ENCODE peak calls at places on chromosomes 6 and 20, in nine cellular contexts. H, C, X, M, K, U, Y, Q and G are unnamed samples.

GRCh38 chr6:72130327-72130726 is 244.0 kb downstream of the RIMS1 start:
- DNase-seq in H (no peak), C (no peak), X (no peak), M (no peak), K (no peak), U (no peak), Y (no peak), Q (no peak), G (no peak)

GRCh38 chr6:11161031-11161966 is 49.8 kb upstream of the ERVFRD-1 start:
- DNase-seq in H (peak), C (no peak), X (peak), M (no peak), K (no peak), U (no peak), Y (no peak), Q (no peak), G (no peak)

GRCh38 chr6:34484899-34485298 is 19.0 kb downstream of the PACSIN1 start:
- DNase-seq in H (no peak), C (peak), X (no peak), M (no peak), K (no peak), U (no peak), Y (no peak), Q (peak), G (no peak)

GRCh38 chr6:190596-191395 is 101.5 kb upstream of the DUSP22 start:
- DNase-seq in H (no peak), C (no peak), X (no peak), M (no peak), K (no peak), U (no peak), Y (no peak), Q (no peak), G (no peak)

GRCh38 chr20:19260412-19261090 is 48.1 kb downstream of the SLC24A3 start:
- DNase-seq in H (no peak), C (peak), X (peak), M (peak), K (no peak), U (no peak), Y (no peak), Q (no peak), G (peak)

GRCh38 chr20:24629668-24630067 is 160.2 kb downstream of the SYNDIG1 start:
- DNase-seq in H (no peak), C (no peak), X (no peak), M (no peak), K (no peak), U (peak), Y (no peak), Q (no peak), G (no peak)

GRCh38 chr20:49758781-49759180 is 45.1 kb upstream of the B4GALT5 start:
- DNase-seq in H (no peak), C (no peak), X (no peak), M (no peak), K (no peak), U (no peak), Y (no peak), Q (no peak), G (no peak)

GRCh38 chr20:34299925-34300806 is 3.0 kb downstream of the AHCY start:
- DNase-seq in H (no peak), C (no peak), X (peak), M (peak), K (no peak), U (no peak), Y (no peak), Q (no peak), G (no peak)

GRCh38 chr20:33532753-33533459 is 43.0 kb downstream of the CBFA2T2 start:
- DNase-seq in H (no peak), C (no peak), X (no peak), M (peak), K (no peak), U (peak), Y (no peak), Q (no peak), G (no peak)

GRCh38 chr20:10119336-10119735 is 84.5 kb downstream of the ANKEF1 start:
- DNase-seq in H (no peak), C (no peak), X (no peak), M (peak), K (no peak), U (peak), Y (no peak), Q (no peak), G (no peak)

GRCh38 chr20:38229376-38230252 is 30.9 kb downstream of the KIAA1755 start:
- DNase-seq in H (no peak), C (peak), X (no peak), M (peak), K (no peak), U (peak), Y (peak), Q (peak), G (no peak)

GRCh38 chr6:5080574-5080973 is 4.6 kb upstream of the PPP1R3G start:
- DNase-seq in H (no peak), C (no peak), X (no peak), M (no peak), K (no peak), U (no peak), Y (no peak), Q (no peak), G (no peak)

GRCh38 chr20:51930775-51931174 is 128.5 kb upstream of the SALL4 start:
- DNase-seq in H (peak), C (no peak), X (peak), M (peak), K (no peak), U (peak), Y (no peak), Q (no peak), G (peak)

GRCh38 chr6:101080597-101080996 is 199.5 kb upstream of the ASCC3 start:
- DNase-seq in H (no peak), C (no peak), X (peak), M (peak), K (no peak), U (peak), Y (no peak), Q (peak), G (peak)

GRCh38 chr6:11221623-11222384 is 10.7 kb downstream of the NEDD9 start:
- DNase-seq in H (no peak), C (no peak), X (no peak), M (no peak), K (no peak), U (no peak), Y (no peak), Q (no peak), G (no peak)

GRCh38 chr6:99614430-99615161 is 8.0 kb downstream of the PRDM13 start:
- DNase-seq in H (no peak), C (no peak), X (no peak), M (no peak), K (peak), U (no peak), Y (no peak), Q (no peak), G (no peak)

GRCh38 chr6:161374971-161375873 is 101.4 kb upstream of the AGPAT4 start:
- DNase-seq in H (peak), C (no peak), X (no peak), M (peak), K (peak), U (peak), Y (no peak), Q (no peak), G (no peak)

GRCh38 chr6:37493047-37493995 is 6.4 kb downstream of the CCDC167 start:
- DNase-seq in H (no peak), C (no peak), X (no peak), M (no peak), K (peak), U (no peak), Y (no peak), Q (no peak), G (no peak)

GRCh38 chr6:168851460-168852103 is 402.1 kb downstream of the THBS2 start:
- DNase-seq in H (peak), C (no peak), X (peak), M (peak), K (no peak), U (peak), Y (no peak), Q (no peak), G (no peak)

GRCh38 chr20:942611-943010 is 26.5 kb upstream of the ANGPT4 start:
- DNase-seq in H (no peak), C (no peak), X (no peak), M (no peak), K (no peak), U (no peak), Y (no peak), Q (no peak), G (no peak)

GRCh38 chr6:127539292-127539691 is 20.2 kb upstream of the MTCL3 start:
- DNase-seq in H (peak), C (peak), X (no peak), M (peak), K (no peak), U (peak), Y (no peak), Q (peak), G (no peak)

GRCh38 chr6:135314543-135314942 is 133.4 kb downstream of the MYB start:
- DNase-seq in H (no peak), C (peak), X (no peak), M (no peak), K (no peak), U (no peak), Y (no peak), Q (no peak), G (no peak)

GRCh38 chr6:9984607-9985006 is 430.3 kb downstream of the TFAP2A start:
- DNase-seq in H (no peak), C (no peak), X (no peak), M (no peak), K (no peak), U (no peak), Y (no peak), Q (no peak), G (no peak)

GRCh38 chr20:47922280-47922675 is 137.0 kb upstream of the SULF2 start:
- DNase-seq in H (no peak), C (no peak), X (no peak), M (peak), K (no peak), U (no peak), Y (no peak), Q (peak), G (peak)

GRCh38 chr20:4972506-4973251 is 28.6 kb downstream of the SLC23A2 start:
- DNase-seq in H (no peak), C (no peak), X (no peak), M (no peak), K (no peak), U (no peak), Y (no peak), Q (no peak), G (no peak)

GRCh38 chr6:11828185-11828897 is 49.7 kb upstream of the ADTRP start:
- DNase-seq in H (no peak), C (peak), X (no peak), M (no peak), K (no peak), U (no peak), Y (no peak), Q (no peak), G (no peak)

DNA sequence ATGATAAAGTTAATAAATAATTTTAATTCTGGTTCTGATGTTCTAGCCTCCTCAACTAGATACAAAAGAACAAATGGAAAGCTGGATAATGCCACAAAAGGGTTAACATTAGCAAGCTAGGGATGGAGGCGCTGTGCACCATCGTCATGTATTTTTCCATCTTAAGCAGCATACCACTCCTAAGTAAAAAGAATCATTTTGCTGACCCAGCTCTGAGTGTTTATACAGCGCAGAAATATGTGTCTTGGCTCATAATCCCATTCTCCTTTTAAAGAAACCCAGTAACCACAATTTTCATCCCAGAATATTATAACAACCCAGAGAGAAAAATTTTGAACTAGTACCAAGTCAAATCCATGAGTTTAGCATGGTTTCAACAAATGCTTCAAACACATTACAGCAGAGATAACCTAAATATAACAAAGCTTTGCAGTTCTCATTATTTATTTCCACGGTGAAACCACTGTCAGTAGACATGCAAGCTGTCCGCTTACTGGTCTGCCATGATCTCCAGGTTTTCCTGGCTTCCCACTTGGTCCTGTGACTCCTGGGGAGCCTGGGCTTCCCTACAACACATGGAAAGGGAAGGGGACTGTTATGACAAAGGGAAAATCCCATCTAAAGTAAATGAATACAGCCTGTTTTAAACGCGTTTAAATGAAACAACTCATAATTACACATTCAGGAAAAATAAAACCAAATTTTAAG is 111.1 kb downstream of the COL12A1 start:
- DNase-seq in H (peak), C (no peak), X (peak), M (peak), K (no peak), U (peak), Y (no peak), Q (no peak), G (peak)
- TF ChIP-seq CTCF in H (peak), C (no peak), X (peak), M (peak), K (no peak), U (peak), Y (no peak), Q (no peak), G (peak)

GRCh38 chr6:26568601-26569432 is 27.9 kb upstream of the ABT1 start:
- DNase-seq in H (peak), C (peak), X (peak), M (peak), K (peak), U (peak), Y (peak), Q (peak), G (no peak)
- TF ChIP-seq CTCF in H (peak), C (peak), X (peak), M (peak), K (no peak), U (peak), Y (peak), Q (peak), G (peak)

DNA sequence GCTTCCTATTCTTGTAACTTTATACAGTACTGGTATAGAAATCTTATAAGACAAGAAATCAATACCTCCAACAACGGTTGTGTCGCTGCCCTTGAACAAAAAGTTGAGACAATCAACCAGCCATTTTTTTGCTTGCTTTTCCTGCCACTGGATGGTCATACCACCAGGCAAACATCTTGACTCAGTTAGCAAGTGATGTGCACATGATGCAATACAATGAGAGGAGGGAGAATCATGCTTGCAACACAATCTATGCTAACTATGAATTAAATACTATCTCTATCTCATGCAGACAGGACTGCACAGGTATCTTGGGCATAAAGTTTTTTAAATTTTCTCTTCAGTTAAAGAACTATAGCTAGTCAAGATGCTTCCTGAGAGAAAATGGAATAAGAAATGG is 877.7 kb upstream of the CITED2 start:
- DNase-seq in H (no peak), C (no peak), X (no peak), M (peak), K (no peak), U (peak), Y (no peak), Q (no peak), G (no peak)
- TF ChIP-seq CTCF in H (no peak), C (no peak), X (no peak), M (no peak), K (no peak), U (no peak), Y (no peak), Q (no peak), G (no peak)

DNA sequence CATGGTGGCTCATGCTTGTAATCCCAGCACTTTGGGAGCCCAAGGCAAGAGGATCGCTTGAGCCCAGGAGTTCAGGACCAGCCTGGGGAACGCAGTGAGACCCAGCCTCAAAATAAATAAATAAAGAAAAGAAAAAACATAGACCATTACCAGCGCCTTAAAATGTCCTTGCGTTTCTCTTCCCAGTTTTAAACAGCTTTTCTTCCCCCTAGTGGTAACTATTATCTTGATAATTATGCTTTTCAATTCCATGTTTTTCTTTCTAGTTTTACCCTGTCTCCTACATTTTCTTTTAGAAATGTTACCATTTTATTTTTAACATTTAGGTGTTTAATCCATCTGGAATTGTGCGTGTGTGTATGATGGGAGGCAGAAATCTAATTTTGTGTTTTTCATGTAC is 24.4 kb downstream of the DNAH8 start:
- DNase-seq in H (no peak), C (no peak), X (no peak), M (peak), K (no peak), U (peak), Y (no peak), Q (no peak), G (no peak)
- TF ChIP-seq CTCF in H (peak), C (no peak), X (peak), M (peak), K (peak), U (peak), Y (peak), Q (no peak), G (peak)

GRCh38 chr20:62394248-62395245 is 7.6 kb downstream of the RPS21 start:
- DNase-seq in H (no peak), C (no peak), X (no peak), M (no peak), K (no peak), U (no peak), Y (no peak), Q (no peak), G (no peak)

GRCh38 chr20:62393830-62394229 is 6.9 kb downstream of the RPS21 start:
- DNase-seq in H (no peak), C (no peak), X (no peak), M (no peak), K (no peak), U (no peak), Y (no peak), Q (no peak), G (no peak)

GRCh38 chr20:62396367-62397239 is 9.7 kb downstream of the RPS21 start:
- DNase-seq in H (no peak), C (no peak), X (no peak), M (no peak), K (no peak), U (no peak), Y (no peak), Q (no peak), G (no peak)

GRCh38 chr20:62393266-62393665 is 6.4 kb downstream of the RPS21 start:
- DNase-seq in H (no peak), C (no peak), X (no peak), M (no peak), K (no peak), U (no peak), Y (no peak), Q (no peak), G (no peak)

DNA sequence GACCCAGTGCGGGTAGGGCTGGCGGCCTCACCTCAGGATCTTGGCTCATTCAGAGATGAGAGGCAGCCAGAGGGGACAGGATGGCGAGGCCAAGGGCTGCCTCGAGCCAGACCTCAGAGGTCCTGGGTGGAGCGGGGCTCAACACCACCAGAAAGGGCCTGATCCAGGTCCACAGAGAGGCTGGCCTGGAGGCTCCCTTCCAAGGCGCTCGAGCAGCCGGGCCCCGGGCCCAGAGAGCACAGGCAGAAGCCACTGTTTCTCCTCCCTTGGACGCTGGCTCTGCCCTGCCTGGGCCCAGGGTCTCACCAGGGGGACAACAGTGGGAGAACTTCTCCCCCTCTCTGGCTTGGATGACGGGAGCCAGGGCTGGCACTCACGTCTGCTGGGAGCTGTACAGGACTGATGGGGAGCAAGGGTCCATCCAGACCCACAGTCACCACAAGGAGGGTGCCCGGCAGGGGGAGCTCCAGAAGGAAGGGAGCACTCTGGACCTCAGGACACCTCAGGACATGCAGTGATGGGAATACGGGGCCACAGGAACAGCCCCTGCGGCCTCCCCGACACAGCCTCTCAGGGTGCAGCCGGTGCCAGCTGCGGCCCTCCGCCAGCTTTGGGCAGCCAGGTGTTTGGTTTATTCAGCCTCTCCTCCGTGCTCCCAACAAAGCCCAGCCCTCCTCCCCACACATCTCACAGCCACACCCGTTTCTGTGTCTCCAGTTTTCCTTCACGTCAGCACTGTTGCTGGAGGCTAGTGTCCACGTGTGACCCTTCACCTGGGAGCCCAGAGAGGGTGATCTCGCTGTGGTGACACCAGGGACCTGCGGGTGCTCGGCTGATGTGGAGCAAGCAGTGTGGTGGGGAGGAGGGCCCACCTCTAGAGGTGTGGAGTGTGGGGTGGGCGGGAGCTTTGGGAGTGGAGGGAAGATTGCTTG is 8.7 kb downstream of the RPS21 start:
- DNase-seq in H (no peak), C (no peak), X (no peak), M (no peak), K (no peak), U (no peak), Y (no peak), Q (no peak), G (no peak)
- TF ChIP-seq CTCF in H (peak), C (no peak), X (no peak), M (peak), K (no peak), U (no peak), Y (no peak), Q (peak), G (peak)

GRCh38 chr6:70175770-70176169 is 127.1 kb downstream of the COL9A1 start:
- DNase-seq in H (no peak), C (no peak), X (no peak), M (no peak), K (no peak), U (no peak), Y (no peak), Q (no peak), G (no peak)
- TF ChIP-seq CTCF in H (no peak), C (no peak), X (no peak), M (no peak), K (no peak), U (no peak), Y (no peak), Q (no peak), G (no peak)

GRCh38 chr6:149929422-149929821 is 6.5 kb upstream of the RAET1G start:
- DNase-seq in H (no peak), C (no peak), X (no peak), M (no peak), K (no peak), U (no peak), Y (no peak), Q (no peak), G (no peak)
- TF ChIP-seq CTCF in H (peak), C (no peak), X (peak), M (peak), K (no peak), U (peak), Y (peak), Q (peak), G (peak)

DNA sequence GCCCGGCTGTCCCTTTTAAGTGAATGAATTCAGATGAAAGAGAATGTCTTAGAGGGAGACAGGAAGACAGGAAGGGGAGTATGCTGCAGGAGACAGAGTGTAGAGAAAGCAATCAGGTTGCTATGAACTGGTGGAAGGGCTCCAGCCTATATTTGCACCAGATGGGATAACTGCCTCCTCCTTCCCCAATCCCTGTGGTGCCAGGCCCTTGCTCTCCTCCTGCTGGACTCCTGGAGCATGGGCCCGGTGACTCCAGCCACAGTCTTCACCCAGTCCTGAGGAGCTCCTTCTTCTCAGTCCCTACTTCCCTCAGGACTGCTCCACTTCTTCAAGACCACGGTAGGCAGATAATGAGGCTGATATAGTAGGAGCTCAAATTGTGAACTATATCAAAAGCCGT is 91.8 kb downstream of the TMEM200A start:
- DNase-seq in H (no peak), C (no peak), X (peak), M (peak), K (no peak), U (no peak), Y (no peak), Q (no peak), G (no peak)
- TF ChIP-seq CTCF in H (peak), C (no peak), X (peak), M (peak), K (no peak), U (peak), Y (no peak), Q (no peak), G (peak)

GRCh38 chr6:109455502-109456282 is at the start of gene MICAL1:
- DNase-seq in H (peak), C (peak), X (peak), M (no peak), K (peak), U (peak), Y (peak), Q (peak), G (no peak)
- TF ChIP-seq CTCF in H (peak), C (peak), X (peak), M (peak), K (peak), U (peak), Y (peak), Q (no peak), G (peak)